ENCODE peak calls at places on chromosomes 3 and 15, in eight cellular contexts. S is posterior vena cava, Q is NCI-H1930, D is H54, P is cardiac fibroblast, T is caudate nucleus, X is neuronal stem cell, E is NCI-H2107. K is an unnamed sample.

GRCh38 chr3:136236109-136236508 is 14.0 kb upstream of the PCCB start:
- DNase-seq in S (no peak), Q (no peak), D (no peak), P (no peak), T (no peak), X (no peak), E (no peak), K (no peak)

GRCh38 chr3:127458698-127459097 is 131.8 kb downstream of the TPRA1 start:
- DNase-seq in S (peak; percentile 67), Q (no peak), D (no peak), P (no peak), T (no peak), X (peak; percentile 91), E (no peak), K (peak; percentile 75)

GRCh38 chr3:129942296-129942695 is 32.2 kb upstream of the TRH start:
- DNase-seq in S (no peak), Q (peak; percentile 23), D (peak; percentile 61), P (peak; percentile 69), T (peak; percentile 2), X (peak; percentile 79), E (peak; percentile 43), K (peak; percentile 93)

GRCh38 chr3:107629556-107629955 is 106.8 kb downstream of the BBX start:
- DNase-seq in S (no peak), Q (no peak), D (no peak), P (peak; percentile 35), T (no peak), X (no peak), E (no peak), K (no peak)

GRCh38 chr3:153028336-153028735 is 133.7 kb upstream of the RAP2B start:
- DNase-seq in S (no peak), Q (no peak), D (no peak), P (peak; percentile 40), T (no peak), X (no peak), E (no peak), K (no peak)

GRCh38 chr3:157317895-157318294 is 118.8 kb upstream of the PTX3 start:
- DNase-seq in S (no peak), Q (no peak), D (no peak), P (peak; percentile 70), T (no peak), X (no peak), E (no peak), K (peak; percentile 5)

GRCh38 chr3:107813066-107813465 is 277.8 kb downstream of the CD47 start:
- DNase-seq in S (no peak), Q (no peak), D (no peak), P (no peak), T (no peak), X (no peak), E (no peak), K (peak; percentile 53)

GRCh38 chr3:115239717-115240116 is 92.6 kb upstream of the ZBTB20 start:
- DNase-seq in S (peak; percentile 83), Q (peak; percentile 77), D (peak; percentile 56), P (peak; percentile 97), T (peak; percentile 76), X (no peak), E (peak; percentile 54), K (peak; percentile 22)

GRCh38 chr3:161567962-161568361 is 71.4 kb downstream of the OTOL1 start:
- DNase-seq in S (no peak), Q (no peak), D (no peak), P (peak; percentile 64), T (no peak), X (no peak), E (no peak), K (no peak)

GRCh38 chr15:70182858-70183695 is 85.4 kb upstream of the TLE3 start:
- DNase-seq in S (no peak), Q (no peak), D (no peak), P (no peak), T (no peak), X (no peak), E (no peak), K (peak; percentile 78)

GRCh38 chr3:134809412-134810051 is 14.5 kb downstream of the EPHB1 start:
- DNase-seq in S (no peak), Q (no peak), D (no peak), P (no peak), T (peak; percentile 19), X (no peak), E (no peak), K (no peak)

GRCh38 chr15:93034512-93034911 is 54.5 kb downstream of the RGMA start:
- DNase-seq in S (peak; percentile 66), Q (no peak), D (no peak), P (no peak), T (no peak), X (no peak), E (no peak), K (no peak)

GRCh38 chr15:62491642-62492041 is 326.6 kb upstream of the C2CD4B start:
- DNase-seq in S (no peak), Q (no peak), D (no peak), P (peak; percentile 17), T (no peak), X (no peak), E (no peak), K (no peak)

GRCh38 chr3:44039006-44039405 is 202.7 kb upstream of the TOPAZ1 start:
- DNase-seq in S (no peak), Q (no peak), D (no peak), P (no peak), T (no peak), X (no peak), E (no peak), K (no peak)

GRCh38 chr15:39629376-39629775 is 48.5 kb downstream of the THBS1 start:
- DNase-seq in S (no peak), Q (no peak), D (peak; percentile 32), P (peak; percentile 82), T (no peak), X (no peak), E (no peak), K (no peak)

GRCh38 chr3:90010341-90010740 is 902.9 kb downstream of the EPHA3 start:
- DNase-seq in S (no peak), Q (no peak), D (no peak), P (peak; percentile 92), T (no peak), X (no peak), E (no peak), K (peak; percentile 25)

K was measured in osteoblast.